ENCODE peak calls at places on chromosome 14, in four cellular contexts. One of them, this sample, is unnamed.

GRCh38 chr14:97462081-97462480 is 664.9 kb downstream of the VRK1 start:
- DNase-seq in GM12865: no peak
- DNase-seq in activated B cell treated with CpG ODN at 0.5 μM for 24 hours: no peak
- DNase-seq in choroid plexus epithelial cell: no peak
- DNase-seq in this sample: no peak

GRCh38 chr14:39374846-39375245 is 57.4 kb downstream of the FBXO33 start:
- DNase-seq in GM12865: no peak
- DNase-seq in activated B cell treated with CpG ODN at 0.5 μM for 24 hours: no peak
- DNase-seq in choroid plexus epithelial cell: peak
- DNase-seq in this sample: no peak

GRCh38 chr14:61280526-61281185 is 482 bp downstream of the TMEM30B start:
- DNase-seq in GM12865: peak
- DNase-seq in activated B cell treated with CpG ODN at 0.5 μM for 24 hours: peak
- DNase-seq in choroid plexus epithelial cell: peak
- DNase-seq in this sample: peak

GRCh38 chr14:91858536-91859275 is 8.6 kb downstream of the TC2N start:
- DNase-seq in GM12865: peak
- DNase-seq in activated B cell treated with CpG ODN at 0.5 μM for 24 hours: no peak
- DNase-seq in choroid plexus epithelial cell: peak
- DNase-seq in this sample: no peak

GRCh38 chr14:92470215-92470614 is 43.4 kb upstream of the RIN3 start:
- DNase-seq in GM12865: no peak
- DNase-seq in activated B cell treated with CpG ODN at 0.5 μM for 24 hours: no peak
- DNase-seq in choroid plexus epithelial cell: peak
- DNase-seq in this sample: no peak

GRCh38 chr14:39184628-39185255 is 9.7 kb downstream of the PNN start:
- DNase-seq in GM12865: no peak
- DNase-seq in activated B cell treated with CpG ODN at 0.5 μM for 24 hours: no peak
- DNase-seq in choroid plexus epithelial cell: no peak
- DNase-seq in this sample: no peak

GRCh38 chr14:34035177-34035933 is 84.5 kb upstream of the EGLN3 start:
- DNase-seq in GM12865: no peak
- DNase-seq in activated B cell treated with CpG ODN at 0.5 μM for 24 hours: no peak
- DNase-seq in choroid plexus epithelial cell: no peak
- DNase-seq in this sample: no peak

GRCh38 chr14:73460691-73461127 is 2.4 kb upstream of the NUMB start:
- DNase-seq in GM12865: no peak
- DNase-seq in activated B cell treated with CpG ODN at 0.5 μM for 24 hours: no peak
- DNase-seq in choroid plexus epithelial cell: peak
- DNase-seq in this sample: no peak

GRCh38 chr14:26841920-26842741 is 244.3 kb upstream of the NOVA1 start:
- DNase-seq in GM12865: no peak
- DNase-seq in activated B cell treated with CpG ODN at 0.5 μM for 24 hours: no peak
- DNase-seq in choroid plexus epithelial cell: peak
- DNase-seq in this sample: no peak

GRCh38 chr14:94367347-94367746 is 21.1 kb downstream of the SERPINA1 start:
- DNase-seq in GM12865: no peak
- DNase-seq in activated B cell treated with CpG ODN at 0.5 μM for 24 hours: no peak
- DNase-seq in choroid plexus epithelial cell: no peak
- DNase-seq in this sample: no peak

GRCh38 chr14:88340357-88340756 is 17.3 kb upstream of the KCNK10 start:
- DNase-seq in GM12865: no peak
- DNase-seq in activated B cell treated with CpG ODN at 0.5 μM for 24 hours: no peak
- DNase-seq in choroid plexus epithelial cell: no peak
- DNase-seq in this sample: no peak

GRCh38 chr14:23299558-23299957 is 3.1 kb downstream of the PPP1R3E start:
- DNase-seq in GM12865: peak
- DNase-seq in activated B cell treated with CpG ODN at 0.5 μM for 24 hours: no peak
- DNase-seq in choroid plexus epithelial cell: peak
- DNase-seq in this sample: no peak

GRCh38 chr14:103356151-103356766 is 22.2 kb downstream of the EIF5 start:
- DNase-seq in GM12865: peak
- DNase-seq in activated B cell treated with CpG ODN at 0.5 μM for 24 hours: no peak
- DNase-seq in choroid plexus epithelial cell: peak
- DNase-seq in this sample: no peak

GRCh38 chr14:93036652-93037341 is 78.9 kb downstream of the ITPK1 start:
- DNase-seq in GM12865: peak
- DNase-seq in activated B cell treated with CpG ODN at 0.5 μM for 24 hours: no peak
- DNase-seq in choroid plexus epithelial cell: peak
- DNase-seq in this sample: no peak

GRCh38 chr14:93734961-93735360 is 53.3 kb downstream of the PRIMA1 start:
- DNase-seq in GM12865: no peak
- DNase-seq in activated B cell treated with CpG ODN at 0.5 μM for 24 hours: no peak
- DNase-seq in choroid plexus epithelial cell: no peak
- DNase-seq in this sample: no peak

GRCh38 chr14:99287269-99287942 is 15.4 kb upstream of the BCL11B start:
- DNase-seq in GM12865: peak
- DNase-seq in activated B cell treated with CpG ODN at 0.5 μM for 24 hours: no peak
- DNase-seq in choroid plexus epithelial cell: no peak
- DNase-seq in this sample: no peak

GRCh38 chr14:29376251-29376650 is 551.4 kb downstream of the PRKD1 start:
- DNase-seq in GM12865: no peak
- DNase-seq in activated B cell treated with CpG ODN at 0.5 μM for 24 hours: no peak
- DNase-seq in choroid plexus epithelial cell: no peak
- DNase-seq in this sample: no peak

GRCh38 chr14:64736271-64737131 is 32.3 kb downstream of the PLEKHG3 start:
- DNase-seq in GM12865: no peak
- DNase-seq in activated B cell treated with CpG ODN at 0.5 μM for 24 hours: no peak
- DNase-seq in choroid plexus epithelial cell: no peak
- DNase-seq in this sample: no peak

GRCh38 chr14:100900837-100901390 is 2.6 kb downstream of the RTL1 start:
- DNase-seq in GM12865: no peak
- DNase-seq in activated B cell treated with CpG ODN at 0.5 μM for 24 hours: no peak
- DNase-seq in choroid plexus epithelial cell: peak
- DNase-seq in this sample: peak

GRCh38 chr14:58944226-58944769 is 244.2 kb upstream of the DAAM1 start:
- DNase-seq in GM12865: no peak
- DNase-seq in activated B cell treated with CpG ODN at 0.5 μM for 24 hours: no peak
- DNase-seq in choroid plexus epithelial cell: no peak
- DNase-seq in this sample: peak

GRCh38 chr14:70032016-70032415 is 152.8 kb downstream of the SMOC1 start:
- DNase-seq in GM12865: no peak
- DNase-seq in activated B cell treated with CpG ODN at 0.5 μM for 24 hours: no peak
- DNase-seq in choroid plexus epithelial cell: no peak
- DNase-seq in this sample: no peak

GRCh38 chr14:92646952-92647461 is 101.4 kb downstream of the LGMN start:
- DNase-seq in GM12865: no peak
- DNase-seq in activated B cell treated with CpG ODN at 0.5 μM for 24 hours: no peak
- DNase-seq in choroid plexus epithelial cell: peak
- DNase-seq in this sample: no peak

GRCh38 chr14:65255583-65256443 is 153.5 kb upstream of the MAX start:
- DNase-seq in GM12865: peak
- DNase-seq in activated B cell treated with CpG ODN at 0.5 μM for 24 hours: no peak
- DNase-seq in choroid plexus epithelial cell: peak
- DNase-seq in this sample: no peak

GRCh38 chr14:99774526-99775307 is 18.5 kb upstream of the EML1 start:
- DNase-seq in GM12865: no peak
- DNase-seq in activated B cell treated with CpG ODN at 0.5 μM for 24 hours: no peak
- DNase-seq in choroid plexus epithelial cell: peak
- DNase-seq in this sample: no peak

GRCh38 chr14:60974070-60974469 is 6.8 kb downstream of the TRMT5 start:
- DNase-seq in GM12865: no peak
- DNase-seq in activated B cell treated with CpG ODN at 0.5 μM for 24 hours: no peak
- DNase-seq in choroid plexus epithelial cell: no peak
- DNase-seq in this sample: no peak

GRCh38 chr14:88168498-88169165 is 154.4 kb downstream of the KCNK10 start:
- DNase-seq in GM12865: peak
- DNase-seq in activated B cell treated with CpG ODN at 0.5 μM for 24 hours: no peak
- DNase-seq in choroid plexus epithelial cell: peak
- DNase-seq in this sample: peak

GRCh38 chr14:106080922-106081321 is 554.5 kb downstream of the TMEM121 start:
- DNase-seq in GM12865: no peak
- DNase-seq in activated B cell treated with CpG ODN at 0.5 μM for 24 hours: no peak
- DNase-seq in choroid plexus epithelial cell: no peak
- DNase-seq in this sample: no peak

GRCh38 chr14:23147676-23148075 is 28.6 kb upstream of the CEBPE start:
- DNase-seq in GM12865: no peak
- DNase-seq in activated B cell treated with CpG ODN at 0.5 μM for 24 hours: no peak
- DNase-seq in choroid plexus epithelial cell: peak
- DNase-seq in this sample: no peak

GRCh38 chr14:38721822-38722431 is 381.1 kb downstream of the SEC23A start:
- DNase-seq in GM12865: peak
- DNase-seq in activated B cell treated with CpG ODN at 0.5 μM for 24 hours: no peak
- DNase-seq in choroid plexus epithelial cell: peak
- DNase-seq in this sample: peak

GRCh38 chr14:103134405-103134804 is 11.1 kb downstream of the TNFAIP2 start:
- DNase-seq in GM12865: no peak
- DNase-seq in activated B cell treated with CpG ODN at 0.5 μM for 24 hours: no peak
- DNase-seq in choroid plexus epithelial cell: no peak
- DNase-seq in this sample: no peak

GRCh38 chr14:106308839-106309389 is 782.5 kb downstream of the TMEM121 start:
- DNase-seq in GM12865: peak
- DNase-seq in activated B cell treated with CpG ODN at 0.5 μM for 24 hours: peak
- DNase-seq in choroid plexus epithelial cell: peak
- DNase-seq in this sample: no peak

GRCh38 chr14:30681752-30682355 is 59.7 kb downstream of the SCFD1 start:
- DNase-seq in GM12865: no peak
- DNase-seq in activated B cell treated with CpG ODN at 0.5 μM for 24 hours: no peak
- DNase-seq in choroid plexus epithelial cell: peak
- DNase-seq in this sample: no peak

GRCh38 chr14:22315336-22315735 is 273.7 kb downstream of the DAD1 start:
- DNase-seq in GM12865: no peak
- DNase-seq in activated B cell treated with CpG ODN at 0.5 μM for 24 hours: no peak
- DNase-seq in choroid plexus epithelial cell: no peak
- DNase-seq in this sample: no peak

GRCh38 chr14:85533821-85534271 is 3.9 kb downstream of the FLRT2 start:
- DNase-seq in GM12865: no peak
- DNase-seq in activated B cell treated with CpG ODN at 0.5 μM for 24 hours: no peak
- DNase-seq in choroid plexus epithelial cell: peak
- DNase-seq in this sample: peak

GRCh38 chr14:31935406-31935805 is 141.7 kb upstream of the ARHGAP5 start:
- DNase-seq in GM12865: no peak
- DNase-seq in activated B cell treated with CpG ODN at 0.5 μM for 24 hours: no peak
- DNase-seq in choroid plexus epithelial cell: peak
- DNase-seq in this sample: no peak

GRCh38 chr14:71430321-71431168 is 501.7 kb upstream of the RGS6 start:
- DNase-seq in GM12865: peak
- DNase-seq in activated B cell treated with CpG ODN at 0.5 μM for 24 hours: no peak
- DNase-seq in choroid plexus epithelial cell: no peak
- DNase-seq in this sample: no peak

GRCh38 chr14:39060818-39061437 is 42.1 kb downstream of the SEC23A start:
- DNase-seq in GM12865: peak
- DNase-seq in activated B cell treated with CpG ODN at 0.5 μM for 24 hours: no peak
- DNase-seq in choroid plexus epithelial cell: no peak
- DNase-seq in this sample: no peak

GRCh38 chr14:91396959-91397815 is 20.4 kb downstream of the CCDC88C start:
- DNase-seq in GM12865: peak
- DNase-seq in activated B cell treated with CpG ODN at 0.5 μM for 24 hours: no peak
- DNase-seq in choroid plexus epithelial cell: no peak
- DNase-seq in this sample: no peak

DNA sequence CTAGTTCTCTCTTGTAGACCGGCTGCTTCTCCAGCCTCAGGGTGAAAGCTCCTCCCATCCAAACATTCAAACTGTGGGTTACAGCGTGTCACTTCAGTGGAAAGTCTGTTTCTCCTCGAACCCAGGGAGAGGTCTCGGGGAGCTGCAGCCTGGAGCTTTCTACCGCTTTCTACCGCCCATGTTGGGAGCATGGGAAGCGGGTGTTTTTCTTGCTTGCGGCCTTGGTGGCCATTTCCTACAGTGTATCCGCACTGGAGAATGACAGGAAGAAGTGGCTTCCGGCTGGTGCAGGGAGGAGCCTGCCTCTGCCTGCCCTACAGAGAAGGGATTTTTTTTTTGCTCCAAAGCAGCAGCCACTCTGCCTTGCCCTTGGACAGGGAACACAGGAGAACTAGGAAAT is 21.2 kb downstream of the ZFP36L1 start:
- DNase-seq in GM12865: no peak
- DNase-seq in activated B cell treated with CpG ODN at 0.5 μM for 24 hours: no peak
- DNase-seq in choroid plexus epithelial cell: no peak
- DNase-seq in this sample: peak
- TF ChIP-seq CTCF in GM12865: no peak
- TF ChIP-seq CTCF in activated B cell treated with CpG ODN at 0.5 μM for 24 hours: no peak
- TF ChIP-seq CTCF in choroid plexus epithelial cell: no peak
- TF ChIP-seq CTCF in this sample: no peak

GRCh38 chr14:37232907-37233481 is 35.3 kb downstream of the MIPOL1 start:
- DNase-seq in GM12865: peak
- DNase-seq in activated B cell treated with CpG ODN at 0.5 μM for 24 hours: no peak
- DNase-seq in choroid plexus epithelial cell: peak
- DNase-seq in this sample: no peak
- TF ChIP-seq CTCF in GM12865: peak
- TF ChIP-seq CTCF in activated B cell treated with CpG ODN at 0.5 μM for 24 hours: no peak
- TF ChIP-seq CTCF in choroid plexus epithelial cell: peak
- TF ChIP-seq CTCF in this sample: peak

GRCh38 chr14:51093371-51094281 is 1.3 kb downstream of the TRIM9 start:
- DNase-seq in GM12865: peak
- DNase-seq in activated B cell treated with CpG ODN at 0.5 μM for 24 hours: no peak
- DNase-seq in choroid plexus epithelial cell: peak
- DNase-seq in this sample: peak
- TF ChIP-seq CTCF in GM12865: peak
- TF ChIP-seq CTCF in activated B cell treated with CpG ODN at 0.5 μM for 24 hours: no peak
- TF ChIP-seq CTCF in choroid plexus epithelial cell: peak
- TF ChIP-seq CTCF in this sample: peak

GRCh38 chr14:105021656-105022275 is 883 bp upstream of the CDCA4 start:
- DNase-seq in GM12865: peak
- DNase-seq in activated B cell treated with CpG ODN at 0.5 μM for 24 hours: no peak
- DNase-seq in choroid plexus epithelial cell: peak
- DNase-seq in this sample: no peak
- TF ChIP-seq CTCF in GM12865: peak
- TF ChIP-seq CTCF in activated B cell treated with CpG ODN at 0.5 μM for 24 hours: no peak
- TF ChIP-seq CTCF in choroid plexus epithelial cell: peak
- TF ChIP-seq CTCF in this sample: no peak

DNA sequence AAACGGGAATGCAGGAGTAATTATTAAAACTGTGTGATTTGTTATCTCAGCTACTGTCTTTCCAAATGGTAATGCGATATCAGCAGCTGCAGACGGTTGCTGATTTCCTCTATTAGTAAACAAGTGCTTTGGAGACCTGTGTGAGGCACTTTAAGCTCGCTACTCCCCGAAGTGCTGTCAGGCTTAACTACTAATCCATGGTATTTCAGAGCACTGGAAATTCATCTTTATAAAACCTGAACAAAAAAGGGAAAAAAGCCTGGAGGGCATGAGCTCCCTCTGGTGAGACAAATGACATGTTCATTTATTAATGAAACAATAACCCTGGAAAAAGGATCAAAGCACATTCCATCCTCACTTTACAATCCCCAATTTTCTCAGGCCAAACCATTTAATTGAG is 143.6 kb upstream of the OTX2 start:
- DNase-seq in GM12865: no peak
- DNase-seq in activated B cell treated with CpG ODN at 0.5 μM for 24 hours: no peak
- DNase-seq in choroid plexus epithelial cell: no peak
- DNase-seq in this sample: no peak
- TF ChIP-seq CTCF in GM12865: no peak
- TF ChIP-seq CTCF in activated B cell treated with CpG ODN at 0.5 μM for 24 hours: no peak
- TF ChIP-seq CTCF in choroid plexus epithelial cell: no peak
- TF ChIP-seq CTCF in this sample: no peak

GRCh38 chr14:75306917-75307699 is 28.5 kb downstream of the FOS start:
- DNase-seq in GM12865: peak
- DNase-seq in activated B cell treated with CpG ODN at 0.5 μM for 24 hours: no peak
- DNase-seq in choroid plexus epithelial cell: peak
- DNase-seq in this sample: no peak
- TF ChIP-seq CTCF in GM12865: peak
- TF ChIP-seq CTCF in activated B cell treated with CpG ODN at 0.5 μM for 24 hours: no peak
- TF ChIP-seq CTCF in choroid plexus epithelial cell: peak
- TF ChIP-seq CTCF in this sample: no peak

This sample was measured in glutamatergic neuron.